ENCODE peak calls at places on chromosomes 16 and 17, in four cellular contexts. Z is transverse colon, D is sigmoid colon, K is K562. C is an unnamed sample.

GRCh38 chr17:74429604-74430384 is 2.1 kb upstream of the GPRC5C start:
- DNase-seq in K (no peak), D (no peak), Z (peak; percentile 67), C (peak; percentile 41)

GRCh38 chr16:11716330-11716729 is 26.3 kb downstream of the TXNDC11 start:
- DNase-seq in D (no peak), Z (no peak), K (no peak), C (no peak)

GRCh38 chr17:15896834-15897233 is 48.1 kb upstream of the ADORA2B start:
- DNase-seq in Z (no peak), D (no peak), K (no peak), C (no peak)

GRCh38 chr17:43908111-43908721 is 880 bp upstream of the MPP2 start:
- DNase-seq in D (peak; percentile 93), Z (peak; percentile 64), K (peak; percentile 62), C (peak; percentile 88)

GRCh38 chr17:64653325-64653984 is 8.7 kb downstream of the SMURF2 start:
- DNase-seq in Z (no peak), D (no peak), K (no peak), C (no peak)

GRCh38 chr17:33200587-33200986 is 92.5 kb downstream of the ASIC2 start:
- DNase-seq in K (no peak), Z (no peak), D (no peak), C (peak; percentile 56)

GRCh38 chr16:82037666-82038065 is 2.6 kb downstream of the HSD17B2 start:
- DNase-seq in K (no peak), Z (no peak), D (no peak), C (no peak)

GRCh38 chr17:50768348-50768761 is 1.0 kb upstream of the ANKRD40CL start:
- DNase-seq in D (no peak), Z (peak; percentile 95), K (no peak), C (peak; percentile 47)

GRCh38 chr17:39648876-39649430 is 12.0 kb downstream of the STARD3 start:
- DNase-seq in D (no peak), Z (no peak), K (no peak), C (no peak)

GRCh38 chr17:4463818-4464501 is 30.2 kb downstream of the SPNS3 start:
- DNase-seq in K (no peak), D (no peak), Z (no peak), C (no peak)

GRCh38 chr17:76812248-76812647 is 56.0 kb upstream of the MGAT5B start:
- DNase-seq in K (peak; percentile 29), Z (no peak), D (no peak), C (no peak)

GRCh38 chr17:76805319-76805718 is 62.9 kb upstream of the MGAT5B start:
- DNase-seq in Z (no peak), D (no peak), K (no peak), C (no peak)

GRCh38 chr17:76811028-76811427 is 57.2 kb upstream of the MGAT5B start:
- DNase-seq in Z (no peak), K (no peak), D (no peak), C (no peak)

GRCh38 chr17:76811834-76812233 is 56.4 kb upstream of the MGAT5B start:
- DNase-seq in Z (no peak), D (no peak), K (no peak), C (no peak)

GRCh38 chr17:76808326-76808725 is 59.9 kb upstream of the MGAT5B start:
- DNase-seq in K (no peak), D (no peak), Z (no peak), C (no peak)
- TF ChIP-seq POLR2AphosphoS5 in K (no peak), D (no peak), Z (no peak), C (no peak)

DNA sequence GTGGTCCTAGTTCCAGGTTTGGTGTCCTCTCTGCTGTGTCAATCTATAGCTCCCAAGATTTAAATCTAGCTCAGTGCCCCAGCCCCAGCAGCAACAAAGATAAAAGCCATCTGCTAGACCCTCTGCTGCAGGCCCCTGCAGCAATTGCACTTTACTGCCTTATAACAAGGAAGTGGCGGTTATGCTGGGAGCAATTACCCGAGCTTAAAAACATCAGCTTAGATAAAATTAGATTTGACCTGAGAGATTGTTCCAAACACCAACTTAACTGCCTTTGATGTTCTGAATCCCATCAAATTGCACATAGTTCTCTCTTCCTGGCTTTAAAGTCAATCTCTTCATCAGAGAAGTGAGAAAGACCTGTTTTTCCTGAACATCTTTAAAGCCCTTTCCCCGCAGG is 62.4 kb upstream of the SHISA6 start:
- DNase-seq in D (no peak), K (no peak), Z (no peak), C (no peak)
- TF ChIP-seq POLR2AphosphoS5 in D (no peak), K (no peak), Z (no peak), C (no peak)

DNA sequence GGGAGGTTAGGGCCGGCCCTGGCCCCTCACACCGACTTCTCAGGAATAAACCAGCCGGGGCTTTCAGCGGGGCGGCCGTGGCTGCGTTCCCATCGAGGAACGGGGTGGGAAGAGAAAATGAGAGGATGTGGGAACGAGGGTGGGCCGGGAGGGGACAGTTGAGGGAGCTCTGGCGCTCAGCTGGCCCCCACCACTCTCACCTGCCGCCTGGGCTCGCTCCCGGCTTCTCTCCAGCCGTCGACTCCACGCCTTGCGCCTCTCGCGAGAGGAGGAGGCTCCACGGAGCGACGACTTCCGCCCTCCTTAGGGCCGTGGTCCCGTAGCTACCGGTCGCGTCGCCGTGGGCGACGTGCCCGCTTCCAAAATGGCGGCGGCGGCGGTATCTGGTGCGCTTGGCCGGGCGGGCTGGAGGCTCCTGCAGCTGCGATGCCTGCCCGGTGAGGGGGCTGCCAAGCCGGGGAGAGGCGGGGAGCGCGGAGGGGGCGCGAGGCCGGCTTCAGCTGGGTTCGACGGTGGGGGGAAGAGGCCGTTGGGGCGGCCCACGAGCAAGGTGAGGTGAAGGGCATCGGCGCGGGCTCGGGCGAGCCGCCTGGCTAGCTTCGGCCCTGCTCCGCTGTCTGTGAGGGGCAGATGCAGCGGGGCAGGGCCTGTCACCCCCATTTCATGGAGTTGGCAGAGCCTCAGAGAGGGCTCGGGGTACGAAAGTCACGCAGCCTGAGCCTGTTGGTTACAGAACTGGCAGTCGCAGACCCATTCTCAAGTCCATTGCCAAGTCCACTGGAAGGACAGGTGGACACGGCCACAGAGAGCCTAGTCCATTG is at the start of the genes CIAPIN1 and COQ9:
- DNase-seq in D (peak; percentile 98), K (peak; percentile 96), Z (peak; percentile 96), C (peak; percentile 96)
- TF ChIP-seq POLR2AphosphoS5 in D (peak; percentile 95), K (peak; percentile 87), Z (peak; percentile 89), C (peak; percentile 95)

GRCh38 chr17:79907217-79907715 is 68.0 kb upstream of the CBX4 start:
- DNase-seq in K (no peak), Z (no peak), D (no peak), C (no peak)

GRCh38 chr17:79909121-79909520 is 69.9 kb upstream of the CBX4 start:
- DNase-seq in Z (no peak), D (no peak), K (no peak), C (no peak)

GRCh38 chr17:79907855-79908254 is 68.6 kb upstream of the CBX4 start:
- DNase-seq in K (peak; percentile 29), Z (peak; percentile 32), D (no peak), C (no peak)

GRCh38 chr17:79904865-79905264 is 65.6 kb upstream of the CBX4 start:
- DNase-seq in D (no peak), Z (no peak), K (no peak), C (no peak)

GRCh38 chr17:79905832-79906231 is 66.6 kb upstream of the CBX4 start:
- DNase-seq in K (peak; percentile 53), D (no peak), Z (no peak), C (no peak)
- TF ChIP-seq POLR2AphosphoS5 in K (no peak), D (no peak), Z (no peak), C (no peak)

C was measured in GM23338.